ENCODE peak calls at places on chromosomes 4 and X, in nine cellular contexts. One of them, this sample, is unnamed.

GRCh38 chrX:56429581-56429980 is 133.8 kb upstream of the UBQLN2 start:
- DNase-seq in AG08395: no peak
- DNase-seq in NCI-H774: peak; percentile 0
- DNase-seq in NCI-H1092 treated with DMSO at 0.1 percent for 48 hours: no peak
- DNase-seq in NCI-H748 treated with DMSO at 0.1 percent for 48 hours: no peak
- DNase-seq in AG09309: no peak
- DNase-seq in fibroblast of lung: no peak
- DNase-seq in stimulated activated CD8-positive, alpha-beta memory T cell treated with anti-CD3 and anti-CD28 coated beads, Interleukin-15, amount 100 ng/mL, for 24 hours: no peak
- DNase-seq in Right ventricle myocardium inferior: no peak
- DNase-seq in this sample: no peak

GRCh38 chr4:71814433-71814832 is 30.6 kb upstream of the GC start:
- DNase-seq in AG09309: no peak
- DNase-seq in NCI-H1092 treated with DMSO at 0.1 percent for 48 hours: no peak
- DNase-seq in Right ventricle myocardium inferior: no peak
- DNase-seq in AG08395: no peak
- DNase-seq in NCI-H748 treated with DMSO at 0.1 percent for 48 hours: no peak
- DNase-seq in fibroblast of lung: no peak
- DNase-seq in NCI-H774: no peak
- DNase-seq in stimulated activated CD8-positive, alpha-beta memory T cell treated with anti-CD3 and anti-CD28 coated beads, Interleukin-15, amount 100 ng/mL, for 24 hours: no peak
- DNase-seq in this sample: no peak

GRCh38 chr4:6033381-6033780 is 15.2 kb upstream of the C4orf50 start:
- DNase-seq in NCI-H774: no peak
- DNase-seq in stimulated activated CD8-positive, alpha-beta memory T cell treated with anti-CD3 and anti-CD28 coated beads, Interleukin-15, amount 100 ng/mL, for 24 hours: no peak
- DNase-seq in AG08395: no peak
- DNase-seq in NCI-H748 treated with DMSO at 0.1 percent for 48 hours: no peak
- DNase-seq in fibroblast of lung: no peak
- DNase-seq in AG09309: no peak
- DNase-seq in NCI-H1092 treated with DMSO at 0.1 percent for 48 hours: no peak
- DNase-seq in Right ventricle myocardium inferior: no peak
- DNase-seq in this sample: no peak

GRCh38 chr4:90780193-90780592 is 653.0 kb downstream of the CCSER1 start:
- DNase-seq in NCI-H1092 treated with DMSO at 0.1 percent for 48 hours: no peak
- DNase-seq in NCI-H748 treated with DMSO at 0.1 percent for 48 hours: no peak
- DNase-seq in fibroblast of lung: no peak
- DNase-seq in stimulated activated CD8-positive, alpha-beta memory T cell treated with anti-CD3 and anti-CD28 coated beads, Interleukin-15, amount 100 ng/mL, for 24 hours: no peak
- DNase-seq in Right ventricle myocardium inferior: no peak
- DNase-seq in AG08395: no peak
- DNase-seq in AG09309: no peak
- DNase-seq in NCI-H774: no peak
- DNase-seq in this sample: no peak

GRCh38 chrX:118637997-118638396 is 89.4 kb upstream of the IL13RA1 start:
- DNase-seq in NCI-H1092 treated with DMSO at 0.1 percent for 48 hours: no peak
- DNase-seq in AG08395: peak; percentile 7
- DNase-seq in NCI-H748 treated with DMSO at 0.1 percent for 48 hours: peak; percentile 7
- DNase-seq in Right ventricle myocardium inferior: no peak
- DNase-seq in fibroblast of lung: peak; percentile 9
- DNase-seq in AG09309: no peak
- DNase-seq in stimulated activated CD8-positive, alpha-beta memory T cell treated with anti-CD3 and anti-CD28 coated beads, Interleukin-15, amount 100 ng/mL, for 24 hours: no peak
- DNase-seq in NCI-H774: no peak
- DNase-seq in this sample: no peak

GRCh38 chr4:14428125-14428524 is 574.2 kb upstream of the CPEB2 start:
- DNase-seq in AG09309: no peak
- DNase-seq in Right ventricle myocardium inferior: no peak
- DNase-seq in stimulated activated CD8-positive, alpha-beta memory T cell treated with anti-CD3 and anti-CD28 coated beads, Interleukin-15, amount 100 ng/mL, for 24 hours: no peak
- DNase-seq in NCI-H748 treated with DMSO at 0.1 percent for 48 hours: no peak
- DNase-seq in fibroblast of lung: no peak
- DNase-seq in NCI-H1092 treated with DMSO at 0.1 percent for 48 hours: no peak
- DNase-seq in NCI-H774: no peak
- DNase-seq in AG08395: no peak
- DNase-seq in this sample: no peak

GRCh38 chr4:93466440-93466839 is 362.1 kb upstream of the ATOH1 start:
- DNase-seq in NCI-H1092 treated with DMSO at 0.1 percent for 48 hours: no peak
- DNase-seq in fibroblast of lung: no peak
- DNase-seq in stimulated activated CD8-positive, alpha-beta memory T cell treated with anti-CD3 and anti-CD28 coated beads, Interleukin-15, amount 100 ng/mL, for 24 hours: no peak
- DNase-seq in AG09309: no peak
- DNase-seq in NCI-H774: no peak
- DNase-seq in NCI-H748 treated with DMSO at 0.1 percent for 48 hours: no peak
- DNase-seq in AG08395: no peak
- DNase-seq in Right ventricle myocardium inferior: peak; percentile 25
- DNase-seq in this sample: no peak

GRCh38 chrX:153669174-153669890 is 4.3 kb downstream of the PNCK start:
- DNase-seq in NCI-H774: no peak
- DNase-seq in NCI-H1092 treated with DMSO at 0.1 percent for 48 hours: no peak
- DNase-seq in fibroblast of lung: no peak
- DNase-seq in AG09309: no peak
- DNase-seq in Right ventricle myocardium inferior: peak; percentile 14
- DNase-seq in NCI-H748 treated with DMSO at 0.1 percent for 48 hours: no peak
- DNase-seq in AG08395: peak; percentile 36
- DNase-seq in stimulated activated CD8-positive, alpha-beta memory T cell treated with anti-CD3 and anti-CD28 coated beads, Interleukin-15, amount 100 ng/mL, for 24 hours: peak; percentile 21
- DNase-seq in this sample: no peak

GRCh38 chr4:55237839-55238238 is 108.2 kb upstream of the SRD5A3 start:
- DNase-seq in NCI-H1092 treated with DMSO at 0.1 percent for 48 hours: no peak
- DNase-seq in Right ventricle myocardium inferior: no peak
- DNase-seq in fibroblast of lung: no peak
- DNase-seq in AG08395: no peak
- DNase-seq in NCI-H748 treated with DMSO at 0.1 percent for 48 hours: no peak
- DNase-seq in NCI-H774: no peak
- DNase-seq in AG09309: no peak
- DNase-seq in stimulated activated CD8-positive, alpha-beta memory T cell treated with anti-CD3 and anti-CD28 coated beads, Interleukin-15, amount 100 ng/mL, for 24 hours: no peak
- DNase-seq in this sample: no peak

GRCh38 chr4:16843831-16844508 is 54.5 kb downstream of the LDB2 start:
- DNase-seq in NCI-H1092 treated with DMSO at 0.1 percent for 48 hours: no peak
- DNase-seq in AG08395: peak; percentile 79
- DNase-seq in Right ventricle myocardium inferior: no peak
- DNase-seq in AG09309: peak; percentile 61
- DNase-seq in fibroblast of lung: peak; percentile 96
- DNase-seq in NCI-H748 treated with DMSO at 0.1 percent for 48 hours: no peak
- DNase-seq in stimulated activated CD8-positive, alpha-beta memory T cell treated with anti-CD3 and anti-CD28 coated beads, Interleukin-15, amount 100 ng/mL, for 24 hours: no peak
- DNase-seq in NCI-H774: no peak
- DNase-seq in this sample: no peak

GRCh38 chr4:140673729-140674128 is 82.5 kb downstream of the TBC1D9 start:
- DNase-seq in AG09309: no peak
- DNase-seq in NCI-H774: no peak
- DNase-seq in stimulated activated CD8-positive, alpha-beta memory T cell treated with anti-CD3 and anti-CD28 coated beads, Interleukin-15, amount 100 ng/mL, for 24 hours: no peak
- DNase-seq in NCI-H748 treated with DMSO at 0.1 percent for 48 hours: no peak
- DNase-seq in fibroblast of lung: peak; percentile 50
- DNase-seq in Right ventricle myocardium inferior: no peak
- DNase-seq in AG08395: no peak
- DNase-seq in NCI-H1092 treated with DMSO at 0.1 percent for 48 hours: no peak
- DNase-seq in this sample: no peak

GRCh38 chrX:15674514-15674898 is 9.9 kb upstream of the CLTRN start:
- DNase-seq in AG09309: peak; percentile 87
- DNase-seq in AG08395: peak; percentile 97
- DNase-seq in fibroblast of lung: peak; percentile 94
- DNase-seq in Right ventricle myocardium inferior: peak; percentile 95
- DNase-seq in NCI-H774: peak; percentile 80
- DNase-seq in NCI-H748 treated with DMSO at 0.1 percent for 48 hours: no peak
- DNase-seq in NCI-H1092 treated with DMSO at 0.1 percent for 48 hours: no peak
- DNase-seq in stimulated activated CD8-positive, alpha-beta memory T cell treated with anti-CD3 and anti-CD28 coated beads, Interleukin-15, amount 100 ng/mL, for 24 hours: peak; percentile 45
- DNase-seq in this sample: peak; percentile 82

GRCh38 chr4:101458914-101459313 is 111.6 kb upstream of the PPP3CA start:
- DNase-seq in fibroblast of lung: no peak
- DNase-seq in Right ventricle myocardium inferior: no peak
- DNase-seq in NCI-H748 treated with DMSO at 0.1 percent for 48 hours: no peak
- DNase-seq in AG09309: no peak
- DNase-seq in stimulated activated CD8-positive, alpha-beta memory T cell treated with anti-CD3 and anti-CD28 coated beads, Interleukin-15, amount 100 ng/mL, for 24 hours: no peak
- DNase-seq in NCI-H1092 treated with DMSO at 0.1 percent for 48 hours: no peak
- DNase-seq in AG08395: no peak
- DNase-seq in NCI-H774: no peak
- DNase-seq in this sample: no peak

This sample was measured in COR-L47.